ENCODE peak calls at places on chromosome 1, in eight cellular contexts. One of them, this sample, is unnamed.

GRCh38 chr1:67850151-67850551 is 16.9 kb upstream of the GNG12 start:
- DNase-seq in caudate nucleus: no peak
- DNase-seq in activated naive CD8-positive, alpha-beta T cell treated with anti-CD3 and anti-CD28 coated beads, Interleukin-2, amount 50 U/mL, for 24 hours: no peak
- DNase-seq in neuronal stem cell: no peak
- DNase-seq in ACHN: peak
- DNase-seq in GOT3: no peak
- DNase-seq in ovary: peak
- DNase-seq in NCI-H1417: peak
- DNase-seq in this sample: peak

GRCh38 chr1:11156441-11156840 is 32.7 kb upstream of the ANGPTL7 start:
- DNase-seq in caudate nucleus: no peak
- DNase-seq in activated naive CD8-positive, alpha-beta T cell treated with anti-CD3 and anti-CD28 coated beads, Interleukin-2, amount 50 U/mL, for 24 hours: no peak
- DNase-seq in neuronal stem cell: no peak
- DNase-seq in ACHN: no peak
- DNase-seq in GOT3: no peak
- DNase-seq in ovary: no peak
- DNase-seq in NCI-H1417: no peak
- DNase-seq in this sample: no peak

GRCh38 chr1:118110580-118110979 is 74.4 kb downstream of the SPAG17 start:
- DNase-seq in caudate nucleus: no peak
- DNase-seq in activated naive CD8-positive, alpha-beta T cell treated with anti-CD3 and anti-CD28 coated beads, Interleukin-2, amount 50 U/mL, for 24 hours: no peak
- DNase-seq in neuronal stem cell: no peak
- DNase-seq in ACHN: no peak
- DNase-seq in GOT3: no peak
- DNase-seq in ovary: no peak
- DNase-seq in NCI-H1417: no peak
- DNase-seq in this sample: no peak

GRCh38 chr1:231929311-231929710 is 302.7 kb downstream of the DISC1 start:
- DNase-seq in caudate nucleus: no peak
- DNase-seq in activated naive CD8-positive, alpha-beta T cell treated with anti-CD3 and anti-CD28 coated beads, Interleukin-2, amount 50 U/mL, for 24 hours: no peak
- DNase-seq in neuronal stem cell: peak
- DNase-seq in ACHN: no peak
- DNase-seq in GOT3: no peak
- DNase-seq in ovary: no peak
- DNase-seq in NCI-H1417: peak
- DNase-seq in this sample: peak

GRCh38 chr1:219574484-219575087 is 38.3 kb downstream of the ZC3H11B start:
- DNase-seq in caudate nucleus: no peak
- DNase-seq in activated naive CD8-positive, alpha-beta T cell treated with anti-CD3 and anti-CD28 coated beads, Interleukin-2, amount 50 U/mL, for 24 hours: no peak
- DNase-seq in neuronal stem cell: no peak
- DNase-seq in ACHN: no peak
- DNase-seq in GOT3: no peak
- DNase-seq in ovary: no peak
- DNase-seq in NCI-H1417: no peak
- DNase-seq in this sample: no peak

GRCh38 chr1:155650231-155650757 is 38.3 kb downstream of the YY1AP1 start:
- DNase-seq in caudate nucleus: no peak
- DNase-seq in activated naive CD8-positive, alpha-beta T cell treated with anti-CD3 and anti-CD28 coated beads, Interleukin-2, amount 50 U/mL, for 24 hours: no peak
- DNase-seq in neuronal stem cell: no peak
- DNase-seq in ACHN: peak
- DNase-seq in GOT3: no peak
- DNase-seq in ovary: no peak
- DNase-seq in NCI-H1417: no peak
- DNase-seq in this sample: no peak

GRCh38 chr1:167501513-167502191 is 16.7 kb downstream of the CD247 start:
- DNase-seq in caudate nucleus: no peak
- DNase-seq in activated naive CD8-positive, alpha-beta T cell treated with anti-CD3 and anti-CD28 coated beads, Interleukin-2, amount 50 U/mL, for 24 hours: no peak
- DNase-seq in neuronal stem cell: no peak
- DNase-seq in ACHN: no peak
- DNase-seq in GOT3: no peak
- DNase-seq in ovary: no peak
- DNase-seq in NCI-H1417: peak
- DNase-seq in this sample: no peak

GRCh38 chr1:68221971-68222355 is 10.4 kb downstream of the WLS start:
- DNase-seq in caudate nucleus: no peak
- DNase-seq in activated naive CD8-positive, alpha-beta T cell treated with anti-CD3 and anti-CD28 coated beads, Interleukin-2, amount 50 U/mL, for 24 hours: no peak
- DNase-seq in neuronal stem cell: no peak
- DNase-seq in ACHN: no peak
- DNase-seq in GOT3: no peak
- DNase-seq in ovary: no peak
- DNase-seq in NCI-H1417: no peak
- DNase-seq in this sample: no peak

GRCh38 chr1:5525597-5526384 is 466.4 kb downstream of the NPHP4 start:
- DNase-seq in caudate nucleus: no peak
- DNase-seq in activated naive CD8-positive, alpha-beta T cell treated with anti-CD3 and anti-CD28 coated beads, Interleukin-2, amount 50 U/mL, for 24 hours: no peak
- DNase-seq in neuronal stem cell: no peak
- DNase-seq in ACHN: no peak
- DNase-seq in GOT3: no peak
- DNase-seq in ovary: no peak
- DNase-seq in NCI-H1417: no peak
- DNase-seq in this sample: no peak

GRCh38 chr1:93079685-93080141 is 630 bp downstream of the MTF2 start:
- DNase-seq in caudate nucleus: peak
- DNase-seq in activated naive CD8-positive, alpha-beta T cell treated with anti-CD3 and anti-CD28 coated beads, Interleukin-2, amount 50 U/mL, for 24 hours: peak
- DNase-seq in neuronal stem cell: no peak
- DNase-seq in ACHN: peak
- DNase-seq in GOT3: no peak
- DNase-seq in ovary: peak
- DNase-seq in NCI-H1417: peak
- DNase-seq in this sample: peak

GRCh38 chr1:204623365-204623893 is 62.1 kb downstream of the LRRN2 start:
- DNase-seq in caudate nucleus: no peak
- DNase-seq in activated naive CD8-positive, alpha-beta T cell treated with anti-CD3 and anti-CD28 coated beads, Interleukin-2, amount 50 U/mL, for 24 hours: no peak
- DNase-seq in neuronal stem cell: peak
- DNase-seq in ACHN: peak
- DNase-seq in GOT3: no peak
- DNase-seq in ovary: peak
- DNase-seq in NCI-H1417: no peak
- DNase-seq in this sample: peak

GRCh38 chr1:93437976-93438605 is 9.8 kb upstream of the FNBP1L start:
- DNase-seq in caudate nucleus: no peak
- DNase-seq in activated naive CD8-positive, alpha-beta T cell treated with anti-CD3 and anti-CD28 coated beads, Interleukin-2, amount 50 U/mL, for 24 hours: no peak
- DNase-seq in neuronal stem cell: peak
- DNase-seq in ACHN: peak
- DNase-seq in GOT3: no peak
- DNase-seq in ovary: no peak
- DNase-seq in NCI-H1417: peak
- DNase-seq in this sample: no peak

GRCh38 chr1:174938306-174939000 is 61.3 kb upstream of the CACYBP start:
- DNase-seq in caudate nucleus: no peak
- DNase-seq in activated naive CD8-positive, alpha-beta T cell treated with anti-CD3 and anti-CD28 coated beads, Interleukin-2, amount 50 U/mL, for 24 hours: no peak
- DNase-seq in neuronal stem cell: no peak
- DNase-seq in ACHN: no peak
- DNase-seq in GOT3: no peak
- DNase-seq in ovary: no peak
- DNase-seq in NCI-H1417: no peak
- DNase-seq in this sample: no peak

GRCh38 chr1:246394121-246394520 is 113.0 kb downstream of the SMYD3 start:
- DNase-seq in caudate nucleus: no peak
- DNase-seq in activated naive CD8-positive, alpha-beta T cell treated with anti-CD3 and anti-CD28 coated beads, Interleukin-2, amount 50 U/mL, for 24 hours: no peak
- DNase-seq in neuronal stem cell: no peak
- DNase-seq in ACHN: no peak
- DNase-seq in GOT3: no peak
- DNase-seq in ovary: no peak
- DNase-seq in NCI-H1417: no peak
- DNase-seq in this sample: no peak

GRCh38 chr1:231419738-231420298 is 2.3 kb downstream of the EGLN1 start:
- DNase-seq in caudate nucleus: no peak
- DNase-seq in activated naive CD8-positive, alpha-beta T cell treated with anti-CD3 and anti-CD28 coated beads, Interleukin-2, amount 50 U/mL, for 24 hours: no peak
- DNase-seq in neuronal stem cell: no peak
- DNase-seq in ACHN: no peak
- DNase-seq in GOT3: no peak
- DNase-seq in ovary: no peak
- DNase-seq in NCI-H1417: no peak
- DNase-seq in this sample: no peak

GRCh38 chr1:41515131-41515678 is 30.7 kb upstream of the EDN2 start:
- DNase-seq in caudate nucleus: peak
- DNase-seq in activated naive CD8-positive, alpha-beta T cell treated with anti-CD3 and anti-CD28 coated beads, Interleukin-2, amount 50 U/mL, for 24 hours: no peak
- DNase-seq in neuronal stem cell: no peak
- DNase-seq in ACHN: no peak
- DNase-seq in GOT3: no peak
- DNase-seq in ovary: no peak
- DNase-seq in NCI-H1417: no peak
- DNase-seq in this sample: no peak

GRCh38 chr1:181424786-181425403 is 58.4 kb upstream of the CACNA1E start:
- DNase-seq in caudate nucleus: no peak
- DNase-seq in activated naive CD8-positive, alpha-beta T cell treated with anti-CD3 and anti-CD28 coated beads, Interleukin-2, amount 50 U/mL, for 24 hours: peak
- DNase-seq in neuronal stem cell: peak
- DNase-seq in ACHN: peak
- DNase-seq in GOT3: peak
- DNase-seq in ovary: peak
- DNase-seq in NCI-H1417: peak
- DNase-seq in this sample: peak

GRCh38 chr1:10415211-10415930 is 14.9 kb upstream of the CENPS start:
- DNase-seq in caudate nucleus: no peak
- DNase-seq in activated naive CD8-positive, alpha-beta T cell treated with anti-CD3 and anti-CD28 coated beads, Interleukin-2, amount 50 U/mL, for 24 hours: no peak
- DNase-seq in neuronal stem cell: no peak
- DNase-seq in ACHN: peak
- DNase-seq in GOT3: no peak
- DNase-seq in ovary: no peak
- DNase-seq in NCI-H1417: no peak
- DNase-seq in this sample: no peak

GRCh38 chr1:187987236-187987776 is 1158.6 kb downstream of the PLA2G4A start:
- DNase-seq in caudate nucleus: no peak
- DNase-seq in activated naive CD8-positive, alpha-beta T cell treated with anti-CD3 and anti-CD28 coated beads, Interleukin-2, amount 50 U/mL, for 24 hours: no peak
- DNase-seq in neuronal stem cell: no peak
- DNase-seq in ACHN: no peak
- DNase-seq in GOT3: no peak
- DNase-seq in ovary: no peak
- DNase-seq in NCI-H1417: no peak
- DNase-seq in this sample: no peak

GRCh38 chr1:206839006-206839560 is 26.3 kb upstream of the IL20 start:
- DNase-seq in caudate nucleus: no peak
- DNase-seq in activated naive CD8-positive, alpha-beta T cell treated with anti-CD3 and anti-CD28 coated beads, Interleukin-2, amount 50 U/mL, for 24 hours: no peak
- DNase-seq in neuronal stem cell: no peak
- DNase-seq in ACHN: no peak
- DNase-seq in GOT3: no peak
- DNase-seq in ovary: no peak
- DNase-seq in NCI-H1417: no peak
- DNase-seq in this sample: no peak

GRCh38 chr1:235954306-235955283 is 87.9 kb upstream of the LYST start:
- DNase-seq in caudate nucleus: no peak
- DNase-seq in activated naive CD8-positive, alpha-beta T cell treated with anti-CD3 and anti-CD28 coated beads, Interleukin-2, amount 50 U/mL, for 24 hours: peak
- DNase-seq in neuronal stem cell: no peak
- DNase-seq in ACHN: no peak
- DNase-seq in GOT3: no peak
- DNase-seq in ovary: no peak
- DNase-seq in NCI-H1417: peak
- DNase-seq in this sample: no peak

GRCh38 chr1:62882161-62882560 is 98.2 kb downstream of the ATG4C start:
- DNase-seq in caudate nucleus: no peak
- DNase-seq in activated naive CD8-positive, alpha-beta T cell treated with anti-CD3 and anti-CD28 coated beads, Interleukin-2, amount 50 U/mL, for 24 hours: no peak
- DNase-seq in neuronal stem cell: no peak
- DNase-seq in ACHN: no peak
- DNase-seq in GOT3: no peak
- DNase-seq in ovary: no peak
- DNase-seq in NCI-H1417: peak
- DNase-seq in this sample: peak

GRCh38 chr1:42170779-42171621 is 6.5 kb upstream of the GUCA2A start:
- DNase-seq in caudate nucleus: no peak
- DNase-seq in activated naive CD8-positive, alpha-beta T cell treated with anti-CD3 and anti-CD28 coated beads, Interleukin-2, amount 50 U/mL, for 24 hours: no peak
- DNase-seq in neuronal stem cell: no peak
- DNase-seq in ACHN: no peak
- DNase-seq in GOT3: no peak
- DNase-seq in ovary: no peak
- DNase-seq in NCI-H1417: no peak
- DNase-seq in this sample: no peak

GRCh38 chr1:208206092-208206698 is 38.0 kb downstream of the PLXNA2 start:
- DNase-seq in caudate nucleus: no peak
- DNase-seq in activated naive CD8-positive, alpha-beta T cell treated with anti-CD3 and anti-CD28 coated beads, Interleukin-2, amount 50 U/mL, for 24 hours: no peak
- DNase-seq in neuronal stem cell: no peak
- DNase-seq in ACHN: no peak
- DNase-seq in GOT3: no peak
- DNase-seq in ovary: no peak
- DNase-seq in NCI-H1417: peak
- DNase-seq in this sample: no peak

GRCh38 chr1:150233359-150234308 is 2.3 kb downstream of the ANP32E start:
- DNase-seq in caudate nucleus: no peak
- DNase-seq in activated naive CD8-positive, alpha-beta T cell treated with anti-CD3 and anti-CD28 coated beads, Interleukin-2, amount 50 U/mL, for 24 hours: peak
- DNase-seq in neuronal stem cell: no peak
- DNase-seq in ACHN: peak
- DNase-seq in GOT3: no peak
- DNase-seq in ovary: peak
- DNase-seq in NCI-H1417: no peak
- DNase-seq in this sample: peak

GRCh38 chr1:107132195-107132594 is 8.6 kb upstream of the NTNG1 start:
- DNase-seq in caudate nucleus: no peak
- DNase-seq in activated naive CD8-positive, alpha-beta T cell treated with anti-CD3 and anti-CD28 coated beads, Interleukin-2, amount 50 U/mL, for 24 hours: no peak
- DNase-seq in neuronal stem cell: no peak
- DNase-seq in ACHN: no peak
- DNase-seq in GOT3: no peak
- DNase-seq in ovary: no peak
- DNase-seq in NCI-H1417: no peak
- DNase-seq in this sample: no peak

GRCh38 chr1:153348511-153349362 is at the start of gene PGLYRP4:
- DNase-seq in caudate nucleus: no peak
- DNase-seq in activated naive CD8-positive, alpha-beta T cell treated with anti-CD3 and anti-CD28 coated beads, Interleukin-2, amount 50 U/mL, for 24 hours: no peak
- DNase-seq in neuronal stem cell: no peak
- DNase-seq in ACHN: no peak
- DNase-seq in GOT3: no peak
- DNase-seq in ovary: no peak
- DNase-seq in NCI-H1417: no peak
- DNase-seq in this sample: no peak

GRCh38 chr1:26318338-26319064 is 743 bp downstream of the CD52 start:
- DNase-seq in caudate nucleus: no peak
- DNase-seq in activated naive CD8-positive, alpha-beta T cell treated with anti-CD3 and anti-CD28 coated beads, Interleukin-2, amount 50 U/mL, for 24 hours: peak
- DNase-seq in neuronal stem cell: no peak
- DNase-seq in ACHN: no peak
- DNase-seq in GOT3: no peak
- DNase-seq in ovary: no peak
- DNase-seq in NCI-H1417: no peak
- DNase-seq in this sample: no peak

GRCh38 chr1:65992160-65993046 is 199.7 kb downstream of the PDE4B start:
- DNase-seq in caudate nucleus: peak
- DNase-seq in activated naive CD8-positive, alpha-beta T cell treated with anti-CD3 and anti-CD28 coated beads, Interleukin-2, amount 50 U/mL, for 24 hours: no peak
- DNase-seq in neuronal stem cell: no peak
- DNase-seq in ACHN: no peak
- DNase-seq in GOT3: no peak
- DNase-seq in ovary: no peak
- DNase-seq in NCI-H1417: peak
- DNase-seq in this sample: no peak

GRCh38 chr1:55696181-55696580 is 481.0 kb upstream of the USP24 start:
- DNase-seq in caudate nucleus: no peak
- DNase-seq in activated naive CD8-positive, alpha-beta T cell treated with anti-CD3 and anti-CD28 coated beads, Interleukin-2, amount 50 U/mL, for 24 hours: no peak
- DNase-seq in neuronal stem cell: no peak
- DNase-seq in ACHN: no peak
- DNase-seq in GOT3: peak
- DNase-seq in ovary: peak
- DNase-seq in NCI-H1417: no peak
- DNase-seq in this sample: no peak

GRCh38 chr1:238177960-238178359 is 287.2 kb upstream of the ZP4 start:
- DNase-seq in caudate nucleus: no peak
- DNase-seq in activated naive CD8-positive, alpha-beta T cell treated with anti-CD3 and anti-CD28 coated beads, Interleukin-2, amount 50 U/mL, for 24 hours: no peak
- DNase-seq in neuronal stem cell: peak
- DNase-seq in ACHN: no peak
- DNase-seq in GOT3: no peak
- DNase-seq in ovary: no peak
- DNase-seq in NCI-H1417: no peak
- DNase-seq in this sample: peak

This sample was measured in HAP-1.